ENCODE peak calls at places on chromosomes 1 and 21, in seven cellular contexts. W is neuronal stem cell, R is spleen, K is neural progenitor cell, T is MM.1S, Z is cardiac muscle cell, C is RWPE2. D is an unnamed sample. For H3K4me1, the result is how much of the 10 kb centered on the place peaks cover.

GRCh38 chr1:157961805-157962762 is 31.4 kb upstream of the KIRREL1 start:
- DNase-seq in W (no peak), R (no peak), K (no peak), T (peak), Z (no peak), C (no peak), D (no peak)

GRCh38 chr1:55868026-55868425 is 652.9 kb upstream of the USP24 start:
- DNase-seq in W (no peak), R (no peak), K (peak), T (no peak), Z (no peak), C (no peak), D (no peak)

GRCh38 chr1:44608141-44608540 is 66.1 kb downstream of the TMEM53 start:
- DNase-seq in W (no peak), R (no peak), K (no peak), T (no peak), Z (no peak), C (no peak), D (no peak)

GRCh38 chr1:156400191-156400920 is 31.3 kb downstream of the RHBG start:
- DNase-seq in W (no peak), R (no peak), K (no peak), T (no peak), Z (no peak), C (no peak), D (no peak)

GRCh38 chr1:109314805-109315204 is 8.0 kb upstream of the MYBPHL start:
- DNase-seq in W (no peak), R (no peak), K (no peak), T (no peak), Z (no peak), C (no peak), D (no peak)

GRCh38 chr1:65418522-65419185 is 1.8 kb upstream of the LEPR start:
- DNase-seq in W (no peak), R (no peak), K (no peak), T (no peak), Z (no peak), C (no peak), D (no peak)

GRCh38 chr1:45512641-45513054 is 9.0 kb downstream of the PRDX1 start:
- DNase-seq in W (peak), R (no peak), K (peak), T (peak), Z (peak), C (no peak), D (no peak)

GRCh38 chr21:17730782-17731181 is 88.4 kb downstream of the C21orf91 start:
- DNase-seq in W (no peak), R (no peak), K (no peak), T (no peak), Z (no peak), C (no peak), D (no peak)

GRCh38 chr1:16354619-16355018 is 2.3 kb upstream of the FBXO42 start:
- DNase-seq in W (no peak), R (no peak), K (no peak), T (no peak), Z (no peak), C (no peak), D (no peak)

GRCh38 chr1:155321577-155322497 is 1.1 kb downstream of the RUSC1 start:
- DNase-seq in W (no peak), R (no peak), K (peak), T (no peak), Z (peak), C (no peak), D (no peak)
- H3K4me1 ChIP-seq in W (under half), R (half or more), K (under half), T (under half), Z (under half), C (under half), D (under half)

GRCh38 chr1:205440121-205440475 is 15.7 kb downstream of the BLACAT1 start:
- DNase-seq in W (no peak), R (peak), K (no peak), T (no peak), Z (no peak), C (peak), D (no peak)
- H3K4me1 ChIP-seq in W (under half), R (half or more), K (half or more), T (under half), Z (under half), C (under half), D (under half)

GRCh38 chr1:1236176-1236763 is 4.2 kb downstream of the B3GALT6 start:
- DNase-seq in W (no peak), R (no peak), K (no peak), T (no peak), Z (no peak), C (no peak), D (no peak)

GRCh38 chr1:1233567-1233892 is 1.5 kb downstream of the B3GALT6 start:
- DNase-seq in W (no peak), R (no peak), K (no peak), T (no peak), Z (no peak), C (no peak), D (no peak)

GRCh38 chr1:1235016-1235744 is 3.1 kb downstream of the B3GALT6 start:
- DNase-seq in W (no peak), R (no peak), K (no peak), T (no peak), Z (no peak), C (no peak), D (no peak)

GRCh38 chr1:1232801-1233566 is 947 bp downstream of the B3GALT6 start:
- DNase-seq in W (no peak), R (peak), K (no peak), T (no peak), Z (no peak), C (no peak), D (no peak)

GRCh38 chr1:1234180-1234808 is 2.3 kb downstream of the B3GALT6 start:
- DNase-seq in W (no peak), R (no peak), K (no peak), T (no peak), Z (no peak), C (no peak), D (no peak)
- H3K4me1 ChIP-seq in W (under half), R (half or more), K (under half), T (under half), Z (under half), C (under half), D (under half)

GRCh38 chr21:45638707-45639106 is 4.8 kb upstream of the PCBP3 start:
- DNase-seq in W (no peak), R (no peak), K (no peak), T (no peak), Z (no peak), C (no peak), D (no peak)
- H3K4me1 ChIP-seq in W (under half), R (under half), K (under half), T (under half), Z (under half), C (under half), D (under half)

GRCh38 chr1:31621872-31622730 is 4.6 kb downstream of the HCRTR1 start:
- DNase-seq in W (no peak), R (no peak), K (no peak), T (no peak), Z (no peak), C (no peak), D (no peak)
- H3K4me1 ChIP-seq in W (under half), R (under half), K (under half), T (under half), Z (under half), C (under half), D (under half)

DNA sequence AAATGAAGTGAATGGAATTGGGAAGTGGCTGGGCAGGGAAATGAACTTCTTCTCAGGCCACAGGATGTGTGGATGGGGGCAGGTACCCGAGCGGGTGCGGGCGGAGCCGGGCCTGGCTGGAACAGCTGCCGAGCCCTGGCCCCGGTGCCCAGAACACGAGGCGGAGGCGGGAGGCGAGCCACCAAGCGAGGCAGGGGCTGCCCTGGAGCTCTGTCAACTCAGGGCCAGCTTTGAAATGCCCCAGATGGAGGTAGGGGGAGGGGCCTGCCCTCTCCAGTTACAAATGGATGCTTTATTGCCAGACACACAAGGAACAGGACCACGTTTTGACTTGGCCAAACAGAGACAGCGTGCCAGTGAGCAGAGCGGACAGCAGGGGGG is 240.3 kb downstream of the SDCCAG8 start:
- DNase-seq in W (no peak), R (no peak), K (peak), T (no peak), Z (no peak), C (no peak), D (peak)
- H3K4me1 ChIP-seq in W (under half), R (under half), K (under half), T (under half), Z (under half), C (under half), D (under half)

D was measured in kidney.